ENCODE peak calls at places on chromosomes 6 and 20, in five cellular contexts. One of them, this sample, is unnamed.

GRCh38 chr6:149480502-149481280 is 4.1 kb downstream of the ZC3H12D start:
- DNase-seq in psoas muscle: no peak
- DNase-seq in CD4-positive, CD25-positive, alpha-beta regulatory T cell: peak; percentile 59
- DNase-seq in pancreas: no peak
- DNase-seq in endothelial cell of umbilical vein: no peak
- DNase-seq in this sample: no peak

GRCh38 chr6:162058281-162058875 is 669.2 kb downstream of the PRKN start:
- DNase-seq in psoas muscle: no peak
- DNase-seq in CD4-positive, CD25-positive, alpha-beta regulatory T cell: no peak
- DNase-seq in pancreas: peak; percentile 89
- DNase-seq in endothelial cell of umbilical vein: no peak
- DNase-seq in this sample: no peak

GRCh38 chr6:39770476-39770875 is 21.7 kb upstream of the DAAM2 start:
- DNase-seq in psoas muscle: no peak
- DNase-seq in CD4-positive, CD25-positive, alpha-beta regulatory T cell: no peak
- DNase-seq in pancreas: no peak
- DNase-seq in endothelial cell of umbilical vein: no peak
- DNase-seq in this sample: no peak

GRCh38 chr20:23446505-23446904 is 6.2 kb downstream of the CST11 start:
- DNase-seq in psoas muscle: peak; percentile 28
- DNase-seq in CD4-positive, CD25-positive, alpha-beta regulatory T cell: no peak
- DNase-seq in pancreas: no peak
- DNase-seq in endothelial cell of umbilical vein: peak; percentile 71
- DNase-seq in this sample: peak; percentile 48

GRCh38 chr20:18218249-18218648 is 70.1 kb upstream of the ZNF133 start:
- DNase-seq in psoas muscle: no peak
- DNase-seq in CD4-positive, CD25-positive, alpha-beta regulatory T cell: no peak
- DNase-seq in pancreas: no peak
- DNase-seq in endothelial cell of umbilical vein: no peak
- DNase-seq in this sample: no peak

GRCh38 chr20:50317644-50318043 is 127.0 kb downstream of the CEBPB start:
- DNase-seq in psoas muscle: no peak
- DNase-seq in CD4-positive, CD25-positive, alpha-beta regulatory T cell: no peak
- DNase-seq in pancreas: no peak
- DNase-seq in endothelial cell of umbilical vein: no peak
- DNase-seq in this sample: no peak

GRCh38 chr6:118649918-118650499 is 1.4 kb downstream of the CEP85L start:
- DNase-seq in psoas muscle: no peak
- DNase-seq in CD4-positive, CD25-positive, alpha-beta regulatory T cell: no peak
- DNase-seq in pancreas: no peak
- DNase-seq in endothelial cell of umbilical vein: peak; percentile 67
- DNase-seq in this sample: no peak

GRCh38 chr20:45823949-45824835 is 2.9 kb downstream of the TNNC2 start:
- DNase-seq in psoas muscle: peak; percentile 65
- DNase-seq in CD4-positive, CD25-positive, alpha-beta regulatory T cell: peak; percentile 38
- DNase-seq in pancreas: peak; percentile 69
- DNase-seq in endothelial cell of umbilical vein: peak; percentile 46
- DNase-seq in this sample: peak; percentile 65

GRCh38 chr6:136439514-136440186 is 110.6 kb downstream of the MAP7 start:
- DNase-seq in psoas muscle: no peak
- DNase-seq in CD4-positive, CD25-positive, alpha-beta regulatory T cell: no peak
- DNase-seq in pancreas: no peak
- DNase-seq in endothelial cell of umbilical vein: no peak
- DNase-seq in this sample: no peak

GRCh38 chr20:54204063-54204462 is 3.8 kb upstream of the PFDN4 start:
- DNase-seq in psoas muscle: no peak
- DNase-seq in CD4-positive, CD25-positive, alpha-beta regulatory T cell: no peak
- DNase-seq in pancreas: no peak
- DNase-seq in endothelial cell of umbilical vein: no peak
- DNase-seq in this sample: no peak

GRCh38 chr20:36340593-36340990 is 34.5 kb downstream of the DLGAP4 start:
- DNase-seq in psoas muscle: no peak
- DNase-seq in CD4-positive, CD25-positive, alpha-beta regulatory T cell: no peak
- DNase-seq in pancreas: no peak
- DNase-seq in endothelial cell of umbilical vein: no peak
- DNase-seq in this sample: no peak

GRCh38 chr6:1758076-1758679 is 148.5 kb downstream of the FOXC1 start:
- DNase-seq in psoas muscle: no peak
- DNase-seq in CD4-positive, CD25-positive, alpha-beta regulatory T cell: no peak
- DNase-seq in pancreas: no peak
- DNase-seq in endothelial cell of umbilical vein: no peak
- DNase-seq in this sample: no peak

GRCh38 chr6:77880501-77880900 is 227.7 kb downstream of the MEI4 start:
- DNase-seq in psoas muscle: no peak
- DNase-seq in CD4-positive, CD25-positive, alpha-beta regulatory T cell: no peak
- DNase-seq in pancreas: no peak
- DNase-seq in endothelial cell of umbilical vein: peak; percentile 17
- DNase-seq in this sample: no peak

GRCh38 chr6:117440558-117441525 is 15.1 kb upstream of the ROS1 start:
- DNase-seq in psoas muscle: no peak
- DNase-seq in CD4-positive, CD25-positive, alpha-beta regulatory T cell: no peak
- DNase-seq in pancreas: no peak
- DNase-seq in endothelial cell of umbilical vein: no peak
- DNase-seq in this sample: no peak

GRCh38 chr6:36604090-36605060 is 10.2 kb downstream of the SRSF3 start:
- DNase-seq in psoas muscle: no peak
- DNase-seq in CD4-positive, CD25-positive, alpha-beta regulatory T cell: no peak
- DNase-seq in pancreas: no peak
- DNase-seq in endothelial cell of umbilical vein: no peak
- DNase-seq in this sample: no peak

GRCh38 chr20:15834857-15835256 is 738.4 kb downstream of the KIF16B start:
- DNase-seq in psoas muscle: no peak
- DNase-seq in CD4-positive, CD25-positive, alpha-beta regulatory T cell: no peak
- DNase-seq in pancreas: no peak
- DNase-seq in endothelial cell of umbilical vein: no peak
- DNase-seq in this sample: no peak

GRCh38 chr6:12516070-12516469 is 200.5 kb upstream of the PHACTR1 start:
- DNase-seq in psoas muscle: no peak
- DNase-seq in CD4-positive, CD25-positive, alpha-beta regulatory T cell: no peak
- DNase-seq in pancreas: no peak
- DNase-seq in endothelial cell of umbilical vein: no peak
- DNase-seq in this sample: no peak

GRCh38 chr20:2866236-2866635 is 7.0 kb upstream of the PTPRA start:
- DNase-seq in psoas muscle: no peak
- DNase-seq in CD4-positive, CD25-positive, alpha-beta regulatory T cell: no peak
- DNase-seq in pancreas: no peak
- DNase-seq in endothelial cell of umbilical vein: no peak
- DNase-seq in this sample: no peak

GRCh38 chr6:16762547-16763477 is 1.6 kb upstream of the ATXN1 start:
- DNase-seq in psoas muscle: peak; percentile 26
- DNase-seq in CD4-positive, CD25-positive, alpha-beta regulatory T cell: peak; percentile 79
- DNase-seq in pancreas: peak; percentile 83
- DNase-seq in endothelial cell of umbilical vein: peak; percentile 88
- DNase-seq in this sample: peak; percentile 38
- H3K4me1 ChIP-seq in psoas muscle: peaks cover 39% of the 10 kb centered on the region
- H3K4me1 ChIP-seq in CD4-positive, CD25-positive, alpha-beta regulatory T cell: peaks cover 57% of the 10 kb centered on the region
- H3K4me1 ChIP-seq in pancreas: no peaks in the 10 kb centered on the region
- H3K4me1 ChIP-seq in endothelial cell of umbilical vein: peaks cover 45% of the 10 kb centered on the region
- H3K4me1 ChIP-seq in this sample: peaks cover 1% of the 10 kb centered on the region

DNA sequence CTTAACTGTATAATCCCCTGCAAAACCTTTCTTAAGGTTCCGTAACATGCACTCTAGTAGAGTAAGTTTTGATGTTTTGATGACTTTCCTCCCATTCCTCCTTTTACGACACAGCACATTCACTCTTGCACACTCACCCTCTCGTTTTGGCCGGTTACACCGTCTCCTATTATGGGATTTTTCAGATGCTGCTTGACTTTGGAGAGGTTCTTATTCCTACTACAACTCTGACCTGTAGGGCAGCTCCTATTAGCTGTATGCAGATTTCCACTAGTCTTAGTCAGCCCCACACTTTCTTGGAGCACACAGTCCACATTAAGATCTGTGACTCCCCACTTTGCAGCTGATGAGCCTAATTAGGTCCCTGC is 223.7 kb upstream of the SYNCRIP start:
- DNase-seq in psoas muscle: no peak
- DNase-seq in CD4-positive, CD25-positive, alpha-beta regulatory T cell: no peak
- DNase-seq in pancreas: no peak
- DNase-seq in endothelial cell of umbilical vein: no peak
- DNase-seq in this sample: no peak
- H3K27ac ChIP-seq in psoas muscle: no peak overlapping the region
- H3K27ac ChIP-seq in CD4-positive, CD25-positive, alpha-beta regulatory T cell: no peak overlapping the region
- H3K27ac ChIP-seq in pancreas: peak overlapping the region; percentile 65
- H3K27ac ChIP-seq in endothelial cell of umbilical vein: peak overlapping the region; percentile 83
- H3K27ac ChIP-seq in this sample: peak overlapping the region; percentile 78

GRCh38 chr20:38926142-38926933 is at the start of gene FAM83D:
- DNase-seq in psoas muscle: peak; percentile 89
- DNase-seq in CD4-positive, CD25-positive, alpha-beta regulatory T cell: peak; percentile 95
- DNase-seq in pancreas: peak; percentile 96
- DNase-seq in endothelial cell of umbilical vein: peak; percentile 100
- DNase-seq in this sample: peak; percentile 81
- H3K4me1 ChIP-seq in psoas muscle: peaks cover 8% of the 10 kb centered on the region
- H3K4me1 ChIP-seq in CD4-positive, CD25-positive, alpha-beta regulatory T cell: peaks cover 26% of the 10 kb centered on the region
- H3K4me1 ChIP-seq in pancreas: peaks cover 9% of the 10 kb centered on the region
- H3K4me1 ChIP-seq in endothelial cell of umbilical vein: peaks cover 23% of the 10 kb centered on the region
- H3K4me1 ChIP-seq in this sample: peaks cover 8% of the 10 kb centered on the region

DNA sequence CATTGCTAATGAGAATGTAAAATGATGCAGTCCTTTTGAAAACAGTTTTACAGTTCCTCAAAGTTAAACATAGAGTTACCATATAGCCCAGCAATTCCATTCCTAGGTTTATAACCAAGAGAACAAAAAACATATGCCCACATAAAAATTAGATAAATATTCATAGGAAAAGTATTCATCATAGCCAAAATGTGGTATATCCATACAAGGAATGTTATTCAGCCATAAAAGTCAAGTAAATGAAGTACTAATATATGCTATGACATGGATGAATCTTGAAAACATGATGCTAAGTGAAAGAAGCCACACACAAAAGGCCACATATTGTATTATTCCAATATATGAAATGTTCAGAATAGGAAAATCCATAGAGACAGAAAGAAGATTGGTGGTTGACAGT is 158.0 kb upstream of the CARMIL1 start:
- DNase-seq in psoas muscle: no peak
- DNase-seq in CD4-positive, CD25-positive, alpha-beta regulatory T cell: no peak
- DNase-seq in pancreas: no peak
- DNase-seq in endothelial cell of umbilical vein: no peak
- DNase-seq in this sample: no peak
- H3K27ac ChIP-seq in psoas muscle: no peak overlapping the region
- H3K27ac ChIP-seq in CD4-positive, CD25-positive, alpha-beta regulatory T cell: no peak overlapping the region
- H3K27ac ChIP-seq in pancreas: no peak overlapping the region
- H3K27ac ChIP-seq in endothelial cell of umbilical vein: no peak overlapping the region
- H3K27ac ChIP-seq in this sample: peak overlapping the region; percentile 11

DNA sequence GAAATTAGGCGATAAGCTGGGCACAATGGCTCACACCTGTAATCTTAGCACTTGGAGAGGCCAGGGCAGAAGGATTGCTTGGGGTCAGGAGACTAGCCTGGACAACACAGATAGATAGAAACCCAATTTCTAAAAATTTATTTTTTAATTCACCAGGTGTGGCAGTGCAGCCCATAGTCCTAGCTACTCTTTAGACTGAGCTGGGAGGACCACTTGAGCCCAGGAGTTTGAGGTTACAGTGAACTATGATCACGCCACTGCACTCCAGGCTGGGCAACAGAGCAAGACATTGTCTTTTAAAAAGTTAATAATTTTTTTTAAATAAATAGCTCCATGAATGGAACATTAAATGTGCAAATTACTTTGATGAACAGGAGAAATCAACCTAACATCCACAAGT is 8.2 kb downstream of the ZNF318 start:
- DNase-seq in psoas muscle: no peak
- DNase-seq in CD4-positive, CD25-positive, alpha-beta regulatory T cell: no peak
- DNase-seq in pancreas: no peak
- DNase-seq in endothelial cell of umbilical vein: no peak
- DNase-seq in this sample: no peak
- H3K4me1 ChIP-seq in psoas muscle: no peaks in the 10 kb centered on the region
- H3K4me1 ChIP-seq in CD4-positive, CD25-positive, alpha-beta regulatory T cell: peaks cover 12% of the 10 kb centered on the region
- H3K4me1 ChIP-seq in pancreas: no peaks in the 10 kb centered on the region
- H3K4me1 ChIP-seq in endothelial cell of umbilical vein: peaks cover 4% of the 10 kb centered on the region
- H3K4me1 ChIP-seq in this sample: peaks cover 2% of the 10 kb centered on the region

GRCh38 chr20:1817577-1818211 is 77.5 kb upstream of the SIRPA start:
- DNase-seq in psoas muscle: no peak
- DNase-seq in CD4-positive, CD25-positive, alpha-beta regulatory T cell: no peak
- DNase-seq in pancreas: no peak
- DNase-seq in endothelial cell of umbilical vein: no peak
- DNase-seq in this sample: no peak

GRCh38 chr20:1815502-1816085 is 79.6 kb upstream of the SIRPA start:
- DNase-seq in psoas muscle: no peak
- DNase-seq in CD4-positive, CD25-positive, alpha-beta regulatory T cell: no peak
- DNase-seq in pancreas: no peak
- DNase-seq in endothelial cell of umbilical vein: peak; percentile 31
- DNase-seq in this sample: no peak

GRCh38 chr20:1818895-1819294 is 76.3 kb upstream of the SIRPA start:
- DNase-seq in psoas muscle: no peak
- DNase-seq in CD4-positive, CD25-positive, alpha-beta regulatory T cell: no peak
- DNase-seq in pancreas: no peak
- DNase-seq in endothelial cell of umbilical vein: no peak
- DNase-seq in this sample: no peak

GRCh38 chr20:1818247-1818840 is 76.9 kb upstream of the SIRPA start:
- DNase-seq in psoas muscle: no peak
- DNase-seq in CD4-positive, CD25-positive, alpha-beta regulatory T cell: no peak
- DNase-seq in pancreas: no peak
- DNase-seq in endothelial cell of umbilical vein: no peak
- DNase-seq in this sample: no peak

GRCh38 chr20:1816384-1817381 is 78.5 kb upstream of the SIRPA start:
- DNase-seq in psoas muscle: no peak
- DNase-seq in CD4-positive, CD25-positive, alpha-beta regulatory T cell: no peak
- DNase-seq in pancreas: no peak
- DNase-seq in endothelial cell of umbilical vein: peak; percentile 84
- DNase-seq in this sample: no peak
- H3K27ac ChIP-seq in psoas muscle: peak overlapping the region; percentile 78
- H3K27ac ChIP-seq in CD4-positive, CD25-positive, alpha-beta regulatory T cell: no peak overlapping the region
- H3K27ac ChIP-seq in pancreas: peak overlapping the region; percentile 8
- H3K27ac ChIP-seq in endothelial cell of umbilical vein: peak overlapping the region; percentile 58
- H3K27ac ChIP-seq in this sample: no peak overlapping the region

GRCh38 chr6:100968934-100969333 is 87.8 kb upstream of the ASCC3 start:
- DNase-seq in psoas muscle: no peak
- DNase-seq in CD4-positive, CD25-positive, alpha-beta regulatory T cell: no peak
- DNase-seq in pancreas: no peak
- DNase-seq in endothelial cell of umbilical vein: no peak
- DNase-seq in this sample: no peak

GRCh38 chr6:100962466-100962865 is 81.3 kb upstream of the ASCC3 start:
- DNase-seq in psoas muscle: no peak
- DNase-seq in CD4-positive, CD25-positive, alpha-beta regulatory T cell: no peak
- DNase-seq in pancreas: no peak
- DNase-seq in endothelial cell of umbilical vein: no peak
- DNase-seq in this sample: no peak

DNA sequence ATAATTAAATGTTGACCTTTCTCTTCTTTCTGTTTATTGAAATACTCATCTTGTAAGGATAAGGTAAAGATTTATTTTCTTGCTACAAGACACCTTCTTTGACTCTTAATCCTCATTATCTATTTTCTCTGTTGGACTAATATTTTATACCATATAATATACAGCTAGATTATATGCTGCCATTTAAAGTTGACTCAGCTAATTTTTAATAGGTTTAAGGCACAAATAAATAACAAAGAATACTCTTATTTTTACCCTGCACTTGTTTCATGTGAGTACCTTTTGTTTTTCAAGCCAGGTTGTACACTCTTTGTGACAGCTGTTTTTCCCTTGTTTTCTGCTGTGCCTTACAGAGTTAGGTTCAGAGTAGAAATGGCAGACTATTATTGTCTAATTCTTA is 83.9 kb upstream of the ASCC3 start:
- DNase-seq in psoas muscle: no peak
- DNase-seq in CD4-positive, CD25-positive, alpha-beta regulatory T cell: no peak
- DNase-seq in pancreas: no peak
- DNase-seq in endothelial cell of umbilical vein: no peak
- DNase-seq in this sample: no peak
- H3K4me1 ChIP-seq in psoas muscle: no peaks in the 10 kb centered on the region
- H3K4me1 ChIP-seq in CD4-positive, CD25-positive, alpha-beta regulatory T cell: no peaks in the 10 kb centered on the region
- H3K4me1 ChIP-seq in pancreas: no peaks in the 10 kb centered on the region
- H3K4me1 ChIP-seq in endothelial cell of umbilical vein: no peaks in the 10 kb centered on the region
- H3K4me1 ChIP-seq in this sample: no peaks in the 10 kb centered on the region